ENCODE peak calls at places on chromosomes 13 and 19, in four cellular contexts. P is SK-N-SH, Z is K562, Y is GM12878. O is an unnamed sample.

GRCh38 chr13:89163081-89163480 is 1491.9 kb downstream of the SLITRK5 start:
- DNase-seq in P (peak; percentile 37), Z (no peak), Y (no peak), O (no peak)

GRCh38 chr19:42113641-42114348 is 18.5 kb downstream of the POU2F2 start:
- DNase-seq in Z (no peak), P (no peak), Y (peak; percentile 40), O (peak; percentile 56)

GRCh38 chr13:73158851-73159250 is 100.0 kb downstream of the KLF5 start:
- DNase-seq in Y (no peak), Z (no peak), P (no peak), O (no peak)

GRCh38 chr13:70448820-70449219 is 340.6 kb upstream of the KLHL1 start:
- DNase-seq in Y (no peak), P (no peak), Z (no peak), O (no peak)

GRCh38 chr19:37905936-37906867 is at the start of gene WDR87:
- DNase-seq in Y (no peak), P (peak; percentile 95), Z (peak; percentile 76), O (no peak)

GRCh38 chr13:108214511-108215383 is 589 bp downstream of the LIG4 start:
- DNase-seq in Y (no peak), P (peak; percentile 36), Z (no peak), O (no peak)

GRCh38 chr13:61989984-61990383 is 574.3 kb upstream of the PCDH20 start:
- DNase-seq in P (no peak), Z (no peak), Y (no peak), O (no peak)

GRCh38 chr13:51786425-51787010 is 17.4 kb downstream of the DHRS12 start:
- DNase-seq in Y (no peak), P (no peak), Z (no peak), O (no peak)

GRCh38 chr19:49851456-49852259 is 699 bp downstream of the PTOV1 start:
- DNase-seq in Y (no peak), P (peak; percentile 80), Z (peak; percentile 86), O (peak; percentile 69)

GRCh38 chr19:37979547-37980082 is 72.6 kb downstream of the SIPA1L3 start:
- DNase-seq in Y (peak; percentile 69), Z (no peak), P (peak; percentile 28), O (no peak)

GRCh38 chr13:35630551-35631275 is 154.2 kb upstream of the MAB21L1 start:
- DNase-seq in P (peak; percentile 36), Z (peak; percentile 7), Y (no peak), O (no peak)

GRCh38 chr13:36282818-36283432 is 14.7 kb downstream of the CCDC169 start:
- DNase-seq in Z (no peak), P (peak; percentile 44), Y (no peak), O (no peak)

GRCh38 chr19:46731007-46731501 is 14.1 kb upstream of the PRKD2 start:
- DNase-seq in Y (no peak), Z (peak; percentile 71), P (no peak), O (no peak)

GRCh38 chr19:38727868-38728660 is 16.2 kb downstream of the CAPN12 start:
- DNase-seq in P (no peak), Y (no peak), Z (peak; percentile 74), O (no peak)

GRCh38 chr13:44305845-44306244 is 67.8 kb upstream of the SERP2 start:
- DNase-seq in Z (no peak), P (no peak), Y (no peak), O (no peak)
- TF ChIP-seq NRF1 in Z (no peak), P (no peak), Y (no peak), O (no peak)

DNA sequence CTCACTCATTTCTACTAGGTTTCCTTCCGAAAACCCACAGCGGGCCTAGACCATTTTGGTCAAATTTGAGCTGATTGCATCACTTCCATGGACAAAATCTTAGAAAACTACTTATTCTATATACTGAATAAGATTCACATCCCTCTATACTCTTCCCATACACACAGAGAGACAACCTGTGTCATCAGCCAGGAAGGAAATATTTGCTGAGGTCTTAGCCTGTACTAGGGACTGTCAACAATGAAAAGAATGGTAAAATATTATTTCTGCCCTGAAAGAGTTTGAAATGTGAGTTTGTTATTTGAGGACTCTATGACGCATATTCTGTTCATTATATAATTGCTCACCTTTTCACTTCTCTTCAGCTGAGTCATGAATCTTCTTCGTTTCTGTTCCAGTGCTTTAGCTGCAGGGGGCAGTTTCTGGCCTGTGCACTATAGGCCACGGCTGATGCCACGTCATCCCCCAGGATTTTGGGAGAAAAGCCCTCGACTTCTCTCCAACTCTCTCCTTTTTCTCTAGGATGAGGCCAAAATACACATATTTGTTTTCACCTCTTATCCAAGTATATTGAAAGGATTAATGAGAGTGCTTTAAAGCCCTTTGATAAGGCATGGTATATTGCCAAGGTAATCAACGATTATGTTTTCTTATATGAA is 47.7 kb downstream of the GSX1 start:
- DNase-seq in P (no peak), Y (no peak), Z (no peak), O (no peak)
- TF ChIP-seq NRF1 in P (no peak), Y (no peak), Z (no peak), O (no peak)

GRCh38 chr19:52248256-52248655 is 21.1 kb upstream of the ZNF766 start:
- DNase-seq in Y (no peak), P (peak; percentile 34), Z (no peak), O (peak; percentile 56)
- TF ChIP-seq NRF1 in Y (no peak), P (no peak), Z (no peak), O (no peak)

GRCh38 chr19:11780431-11781020 is 13.7 kb downstream of the ZNF441 start:
- DNase-seq in Y (no peak), P (no peak), Z (no peak), O (no peak)
- TF ChIP-seq NRF1 in Y (no peak), P (no peak), Z (no peak), O (no peak)

GRCh38 chr13:110922506-110922905 is 7.6 kb upstream of the ANKRD10 start:
- DNase-seq in Z (no peak), P (no peak), Y (no peak), O (no peak)

GRCh38 chr13:110923777-110924638 is 9.1 kb upstream of the ANKRD10 start:
- DNase-seq in P (no peak), Z (no peak), Y (no peak), O (peak; percentile 22)

GRCh38 chr13:110921695-110922094 is 6.8 kb upstream of the ANKRD10 start:
- DNase-seq in P (no peak), Z (no peak), Y (no peak), O (no peak)

GRCh38 chr13:110924639-110924934 is 9.7 kb upstream of the ANKRD10 start:
- DNase-seq in P (no peak), Y (no peak), Z (no peak), O (peak; percentile 33)

DNA sequence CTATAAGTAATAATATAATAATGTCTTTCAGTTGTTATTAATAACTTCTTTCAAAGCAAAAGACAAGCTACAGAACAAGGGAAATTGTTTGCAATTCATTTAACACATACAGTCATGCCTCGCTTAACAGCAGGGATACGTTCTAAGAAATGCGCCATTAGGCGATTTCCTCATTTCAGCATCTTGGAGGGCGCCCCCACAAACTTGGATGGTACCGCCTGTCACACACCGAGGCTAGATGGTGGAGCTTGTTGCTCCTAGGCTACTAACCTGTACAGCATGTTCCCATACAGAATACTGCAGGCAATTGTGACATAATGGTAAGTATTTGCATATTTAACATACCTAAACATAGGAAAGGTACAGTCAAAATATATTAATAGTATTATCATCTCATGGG is 8.2 kb upstream of the ANKRD10 start:
- DNase-seq in Z (no peak), Y (no peak), P (no peak), O (no peak)
- TF ChIP-seq NRF1 in Z (no peak), Y (no peak), P (no peak), O (no peak)

GRCh38 chr13:40146586-40147240 is 491.3 kb downstream of the COG6 start:
- DNase-seq in P (peak; percentile 21), Z (no peak), Y (no peak), O (no peak)

GRCh38 chr13:40148103-40148502 is 492.6 kb downstream of the COG6 start:
- DNase-seq in Z (no peak), P (no peak), Y (no peak), O (no peak)

GRCh38 chr13:40148742-40149141 is 493.3 kb downstream of the COG6 start:
- DNase-seq in Z (no peak), P (no peak), Y (no peak), O (no peak)

GRCh38 chr13:40152145-40152544 is 496.7 kb downstream of the COG6 start:
- DNase-seq in Z (no peak), Y (no peak), P (no peak), O (no peak)

GRCh38 chr13:40149611-40150283 is 494.3 kb downstream of the COG6 start:
- DNase-seq in Y (no peak), Z (no peak), P (no peak), O (no peak)
- TF ChIP-seq NRF1 in Y (no peak), Z (no peak), P (no peak), O (no peak)

DNA sequence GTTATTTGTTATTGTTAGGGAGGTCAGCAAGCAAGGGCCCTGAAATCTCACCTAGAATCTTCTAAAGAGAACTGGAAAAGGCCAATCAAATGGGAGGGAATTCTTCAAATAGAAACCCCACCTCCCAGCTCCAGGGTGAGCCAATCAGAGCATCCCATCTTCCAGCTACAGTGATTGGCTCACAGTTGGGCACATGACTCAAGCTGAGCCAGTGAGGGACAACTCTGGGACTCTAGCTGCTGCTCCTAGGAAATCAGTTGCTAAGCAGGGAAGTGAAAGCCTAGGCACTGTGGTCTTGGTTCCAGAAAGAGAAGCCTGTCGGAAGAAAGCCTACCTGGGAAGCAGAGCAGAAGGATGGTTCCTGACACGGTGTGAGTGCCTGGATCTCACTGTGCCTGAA is 13.4 kb downstream of the TM6SF2 start:
- DNase-seq in Y (no peak), P (peak; percentile 80), Z (peak; percentile 83), O (peak; percentile 64)
- TF ChIP-seq NRF1 in Y (no peak), P (no peak), Z (no peak), O (no peak)

GRCh38 chr19:2659856-2660432 is 42.5 kb downstream of the GNG7 start:
- DNase-seq in Y (no peak), P (no peak), Z (no peak), O (no peak)

GRCh38 chr19:2652504-2653099 is 49.9 kb downstream of the GNG7 start:
- DNase-seq in P (no peak), Z (no peak), Y (no peak), O (no peak)

GRCh38 chr19:2653717-2654584 is 48.5 kb downstream of the GNG7 start:
- DNase-seq in P (peak; percentile 16), Y (no peak), Z (no peak), O (peak; percentile 68)

GRCh38 chr19:2654585-2654861 is 48.0 kb downstream of the GNG7 start:
- DNase-seq in Y (no peak), Z (no peak), P (no peak), O (no peak)

GRCh38 chr19:2656533-2656932 is 46.0 kb downstream of the GNG7 start:
- DNase-seq in Y (no peak), P (no peak), Z (no peak), O (no peak)
- TF ChIP-seq NRF1 in Y (no peak), P (no peak), Z (no peak), O (no peak)

O was measured in H1.